ENCODE peak calls at places on chromosome 10, in nine cellular contexts. Y, V, A, S, Q, J, M, U and P are unnamed samples.

GRCh38 chr10:78657622-78658165 is 411.1 kb upstream of the ZMIZ1 start:
- DNase-seq in U (peak; percentile 73), S (peak; percentile 87), J (peak; percentile 71), M (peak; percentile 40), A (peak; percentile 73), Q (peak; percentile 78), Y (peak; percentile 93), V (peak; percentile 46), P (peak; percentile 78)

GRCh38 chr10:29746080-29746797 is 111.5 kb upstream of the SVIL start:
- DNase-seq in U (no peak), Y (no peak), Q (no peak), A (no peak), V (no peak), S (no peak), M (no peak), J (peak; percentile 62), P (no peak)

GRCh38 chr10:85864173-85864549 is 502.4 kb downstream of the GRID1 start:
- DNase-seq in J (no peak), A (no peak), S (no peak), Q (no peak), U (no peak), M (no peak), Y (no peak), V (no peak), P (no peak)

GRCh38 chr10:83078645-83079044 is 1060.7 kb upstream of the GHITM start:
- DNase-seq in Y (no peak), M (no peak), Q (no peak), V (no peak), J (no peak), U (no peak), A (no peak), S (no peak), P (no peak)

GRCh38 chr10:59857049-59857448 is 49.3 kb downstream of the CCDC6 start:
- DNase-seq in U (no peak), J (no peak), Y (no peak), V (no peak), M (no peak), A (no peak), S (no peak), Q (no peak), P (no peak)

GRCh38 chr10:123835575-123835974 is 56.0 kb downstream of the CPXM2 start:
- DNase-seq in U (no peak), Q (no peak), J (no peak), S (no peak), Y (no peak), V (no peak), M (no peak), A (no peak), P (no peak)

GRCh38 chr10:131095109-131095580 is 216.4 kb downstream of the TCERG1L start:
- DNase-seq in Y (no peak), A (no peak), M (no peak), Q (no peak), J (no peak), V (no peak), U (no peak), S (no peak), P (no peak)

GRCh38 chr10:116984202-116984993 is 20.6 kb downstream of the SHTN1 start:
- DNase-seq in Q (no peak), J (no peak), U (no peak), A (no peak), V (no peak), Y (no peak), S (no peak), M (no peak), P (no peak)

GRCh38 chr10:13977861-13978843 is 352.6 kb downstream of the FRMD4A start:
- DNase-seq in M (peak; percentile 77), A (no peak), V (no peak), Y (no peak), U (no peak), Q (no peak), S (no peak), J (peak; percentile 85), P (no peak)

GRCh38 chr10:21015838-21016237 is 118.7 kb upstream of the NEBL start:
- DNase-seq in S (peak; percentile 22), J (no peak), A (no peak), Y (no peak), U (no peak), V (no peak), Q (no peak), M (no peak), P (no peak)

GRCh38 chr10:126935263-126935946 is 30.2 kb downstream of the DOCK1 start:
- DNase-seq in J (peak; percentile 26), V (no peak), S (no peak), U (no peak), Q (peak; percentile 13), A (no peak), Y (no peak), M (peak; percentile 43), P (no peak)

GRCh38 chr10:52778511-52779392 is 6.2 kb upstream of the MBL2 start:
- DNase-seq in M (peak; percentile 33), S (peak; percentile 75), V (no peak), U (no peak), A (no peak), Y (no peak), J (peak; percentile 67), Q (peak; percentile 27), P (no peak)

GRCh38 chr10:122245897-122246296 is 25.2 kb upstream of the BTBD16 start:
- DNase-seq in J (no peak), U (no peak), A (no peak), M (no peak), Y (no peak), S (no peak), Q (no peak), V (no peak), P (no peak)
- TF ChIP-seq CTCF in J (no peak), U (no peak), A (no peak), M (no peak), Y (no peak), S (no peak), Q (no peak), V (no peak), P (no peak)

DNA sequence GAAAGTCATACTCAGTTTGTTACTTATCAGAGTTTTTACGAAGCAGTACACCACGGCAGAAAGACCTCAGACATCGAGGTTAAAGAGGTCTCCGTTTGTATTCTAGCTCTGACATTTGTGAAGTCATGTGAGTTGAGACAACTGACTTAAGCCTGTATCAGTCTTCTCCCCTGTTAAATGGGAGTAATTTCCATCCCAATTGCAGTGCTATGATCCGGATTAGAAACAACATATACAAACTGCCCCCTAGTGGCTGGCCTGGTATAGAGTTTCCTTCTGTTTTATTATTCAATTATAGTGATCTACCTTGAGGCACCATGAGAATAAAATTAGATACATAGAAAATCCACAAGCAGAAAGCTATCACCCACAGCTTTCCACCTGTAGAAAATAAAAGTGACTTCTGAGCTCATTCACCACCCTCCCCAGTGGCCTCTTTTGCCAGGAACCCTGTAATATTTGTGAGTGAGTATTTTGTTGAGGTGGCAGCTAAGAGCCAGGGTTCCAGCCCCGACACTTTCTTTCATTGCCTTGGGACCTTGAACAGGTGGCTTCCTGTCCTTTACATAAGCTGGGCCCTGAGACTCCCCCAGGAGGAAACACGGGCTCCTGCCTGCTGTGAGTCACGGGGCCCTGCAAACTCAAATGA is 607.2 kb upstream of the MGMT start:
- DNase-seq in Y (peak; percentile 3), M (no peak), Q (peak; percentile 53), J (peak; percentile 53), S (peak; percentile 56), A (peak; percentile 33), U (no peak), V (no peak), P (no peak)
- TF ChIP-seq CTCF in Y (peak; percentile 19), M (peak; percentile 23), Q (peak; percentile 77), J (peak; percentile 30), S (peak; percentile 43), A (peak; percentile 63), U (peak; percentile 45), V (peak; percentile 41), P (peak; percentile 68)

GRCh38 chr10:23187155-23187554 is 5.0 kb upstream of the PTF1A start:
- DNase-seq in A (no peak), Y (no peak), Q (no peak), V (no peak), U (no peak), J (no peak), S (no peak), M (no peak), P (no peak)

GRCh38 chr10:23190872-23191763 is 994 bp upstream of the PTF1A start:
- DNase-seq in J (no peak), U (peak; percentile 34), A (no peak), M (no peak), V (no peak), Y (no peak), Q (no peak), S (no peak), P (no peak)

GRCh38 chr10:23189024-23189423 is 3.1 kb upstream of the PTF1A start:
- DNase-seq in Y (no peak), Q (no peak), V (no peak), J (no peak), A (no peak), U (no peak), S (no peak), M (no peak), P (no peak)

GRCh38 chr10:23186697-23187096 is 5.4 kb upstream of the PTF1A start:
- DNase-seq in S (no peak), A (no peak), M (no peak), J (no peak), V (no peak), U (no peak), Q (no peak), Y (no peak), P (no peak)

DNA sequence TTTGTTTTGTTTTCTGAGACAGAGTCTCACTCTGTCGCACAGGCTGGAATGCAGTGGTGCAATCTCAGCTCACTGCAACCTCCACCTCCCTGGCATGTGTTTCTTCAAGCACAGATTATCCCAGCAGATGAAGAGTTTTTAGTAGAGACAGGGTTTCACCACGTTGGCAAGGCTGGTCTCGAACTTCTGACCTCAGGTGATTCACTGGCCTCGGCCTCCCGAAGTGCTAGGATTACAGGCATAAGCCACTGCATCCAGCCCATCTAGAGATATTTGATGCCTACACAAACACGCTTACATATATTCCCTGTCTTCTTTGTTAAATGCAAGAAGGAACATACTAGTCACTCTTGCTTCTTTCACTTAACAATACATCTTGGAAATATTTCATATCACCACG is 5.9 kb upstream of the PTF1A start:
- DNase-seq in S (no peak), J (no peak), V (no peak), U (no peak), Y (no peak), M (no peak), Q (no peak), A (no peak), P (no peak)
- TF ChIP-seq CTCF in S (no peak), J (no peak), V (no peak), U (no peak), Y (no peak), M (no peak), Q (no peak), A (no peak), P (no peak)

DNA sequence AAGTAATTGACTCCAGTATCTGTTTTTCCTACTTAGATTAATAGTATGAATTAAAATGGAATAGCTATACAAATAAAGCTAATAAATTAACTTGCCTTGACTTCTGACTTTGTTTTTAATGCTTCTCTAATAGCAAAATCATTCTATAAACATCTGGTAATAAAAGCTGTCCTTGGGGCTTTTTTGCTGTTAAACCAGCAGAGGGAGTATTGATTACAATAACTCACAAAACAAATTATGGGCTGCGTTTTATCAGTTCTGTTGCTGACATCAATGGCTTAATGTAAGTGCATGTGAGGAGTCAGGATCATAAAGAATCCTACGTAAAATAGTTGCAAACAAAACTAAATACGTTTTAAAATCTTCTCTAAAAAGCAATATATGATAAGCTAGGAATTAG is 667.8 kb downstream of the PCDH15 start:
- DNase-seq in U (no peak), A (no peak), Y (no peak), S (no peak), J (no peak), Q (no peak), M (peak; percentile 10), V (no peak), P (no peak)
- TF ChIP-seq CTCF in U (peak; percentile 9), A (no peak), Y (peak; percentile 27), S (peak; percentile 28), J (no peak), Q (peak; percentile 53), M (peak; percentile 38), V (no peak), P (peak; percentile 20)

GRCh38 chr10:105700327-105700726 is 1059.2 kb downstream of the SORCS3 start:
- DNase-seq in J (no peak), Y (no peak), S (no peak), A (no peak), U (no peak), Q (no peak), M (no peak), V (no peak), P (no peak)
- TF ChIP-seq CTCF in J (no peak), Y (no peak), S (no peak), A (no peak), U (no peak), Q (no peak), M (no peak), V (no peak), P (no peak)